ENCODE peak calls at places on chromosomes 3 and 15, in eight cellular contexts. Y is IMR-90, O is esophagus muscularis mucosa, T is uterus, F is psoas muscle, C is hepatocyte, K is Peyer's patch, X is Caco-2. R is an unnamed sample. For H3K36me3, the result is how much of the 10 kb centered on the place peaks cover.

GRCh38 chr3:195467641-195468390 is 25.0 kb upstream of the ACAP2 start:
- DNase-seq in Y (peak), O (no peak), T (no peak), F (no peak), C (no peak), K (no peak), X (no peak), R (no peak)

GRCh38 chr3:39144095-39144747 is 9.2 kb downstream of the CSRNP1 start:
- DNase-seq in Y (no peak), O (no peak), T (no peak), F (no peak), C (peak), K (no peak), X (no peak), R (no peak)

GRCh38 chr3:120498947-120499346 is 48.2 kb upstream of the FSTL1 start:
- DNase-seq in Y (peak), O (peak), T (peak), F (no peak), C (peak), K (no peak), X (peak), R (no peak)

GRCh38 chr3:101009386-101009785 is 16.2 kb upstream of the ABI3BP start:
- DNase-seq in Y (peak), O (no peak), T (no peak), F (no peak), C (no peak), K (no peak), X (no peak), R (no peak)

GRCh38 chr3:134030382-134030753 is 643 bp upstream of the SLCO2A1 start:
- DNase-seq in Y (no peak), O (peak), T (no peak), F (no peak), C (peak), K (no peak), X (no peak), R (no peak)

GRCh38 chr15:57751177-57751800 is 44.8 kb downstream of the POLR2M start:
- DNase-seq in Y (peak), O (no peak), T (no peak), F (no peak), C (peak), K (no peak), X (no peak), R (no peak)

GRCh38 chr3:7285502-7285901 is 424.6 kb downstream of the GRM7 start:
- DNase-seq in Y (no peak), O (no peak), T (no peak), F (no peak), C (no peak), K (no peak), X (no peak), R (no peak)

GRCh38 chr3:65575376-65575840 is 463.3 kb downstream of the MAGI1 start:
- DNase-seq in Y (peak), O (no peak), T (no peak), F (no peak), C (no peak), K (no peak), X (no peak), R (no peak)

GRCh38 chr15:89412906-89413411 is 78.3 kb upstream of the POLG start:
- DNase-seq in Y (no peak), O (no peak), T (no peak), F (no peak), C (no peak), K (no peak), X (no peak), R (no peak)

GRCh38 chr3:49500408-49501257 is 30.6 kb downstream of the DAG1 start:
- DNase-seq in Y (peak), O (no peak), T (peak), F (peak), C (peak), K (no peak), X (peak), R (no peak)

GRCh38 chr3:123122525-123123315 is 55.9 kb downstream of the PDIA5 start:
- DNase-seq in Y (peak), O (no peak), T (no peak), F (no peak), C (no peak), K (no peak), X (no peak), R (no peak)

GRCh38 chr3:183254816-183255730 is 2.0 kb downstream of the B3GNT5 start:
- DNase-seq in Y (peak), O (no peak), T (no peak), F (no peak), C (peak), K (no peak), X (no peak), R (no peak)

DNA sequence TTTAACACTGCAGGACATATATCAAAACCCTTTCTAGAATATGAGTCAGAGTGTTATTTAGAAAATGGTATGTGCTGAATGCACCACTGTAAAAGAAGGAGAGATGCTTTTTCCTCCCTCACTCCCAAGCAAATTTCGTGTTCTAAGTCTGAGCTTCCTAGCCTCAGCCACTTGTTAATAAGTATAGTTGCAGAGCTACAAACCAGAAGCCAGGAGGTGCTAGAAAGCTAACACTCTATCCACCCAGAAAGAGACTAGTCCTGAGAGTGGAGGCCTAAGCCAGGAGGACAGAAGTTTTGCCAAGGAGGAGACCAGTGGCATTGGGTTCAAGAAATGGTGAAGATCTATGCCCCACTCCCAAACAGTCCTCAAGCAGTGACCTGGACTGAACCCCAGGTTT is 40.5 kb upstream of the GYG1 start:
- DNase-seq in Y (peak), O (no peak), T (no peak), F (no peak), C (no peak), K (no peak), X (no peak), R (no peak)
- TF ChIP-seq CTCF in Y (no peak), O (peak), T (no peak), F (no peak), C (peak), K (no peak), X (no peak), R (peak)

DNA sequence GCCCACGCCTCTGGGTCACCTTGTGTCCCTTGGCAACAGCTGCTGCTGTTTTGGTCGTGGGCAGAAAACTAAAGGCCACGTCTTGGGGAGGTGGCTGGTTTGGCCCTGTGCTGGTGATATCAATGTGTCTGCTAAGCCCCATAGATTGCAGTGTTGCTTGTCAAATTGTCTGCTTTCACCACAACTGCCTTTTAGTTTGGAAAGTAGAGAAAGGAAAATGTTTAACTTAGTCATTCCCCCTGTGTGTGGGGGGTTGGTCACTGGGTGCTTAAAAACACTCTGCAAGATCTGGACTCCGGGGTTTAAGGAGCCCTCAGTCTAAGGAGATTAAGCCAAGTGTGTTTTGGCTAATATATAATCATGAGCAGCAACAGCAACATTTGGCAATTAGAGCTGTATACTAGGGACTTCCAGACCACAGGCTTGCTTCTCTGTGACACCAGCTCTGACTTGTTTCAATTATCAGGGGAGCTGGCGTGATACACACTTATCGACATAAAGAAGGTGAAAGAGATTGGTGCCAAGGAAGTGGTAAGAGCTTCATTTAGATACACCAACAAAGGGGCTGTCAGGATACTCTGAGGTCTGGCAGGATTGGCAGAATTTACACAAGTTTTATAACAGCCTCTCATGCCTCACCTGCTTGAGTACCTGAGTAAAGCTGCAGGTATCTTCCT is 3.5 kb downstream of the SMAD3 start:
- DNase-seq in Y (peak), O (no peak), T (no peak), F (no peak), C (no peak), K (no peak), X (no peak), R (no peak)
- H3K4me3 ChIP-seq in Y (peak), O (peak), T (no peak), F (peak), C (no peak), K (peak), X (no peak), R (peak)

GRCh38 chr3:107082527-107082926 is 294.7 kb upstream of the CCDC54 start:
- DNase-seq in Y (peak), O (no peak), T (no peak), F (no peak), C (no peak), K (no peak), X (no peak), R (no peak)

DNA sequence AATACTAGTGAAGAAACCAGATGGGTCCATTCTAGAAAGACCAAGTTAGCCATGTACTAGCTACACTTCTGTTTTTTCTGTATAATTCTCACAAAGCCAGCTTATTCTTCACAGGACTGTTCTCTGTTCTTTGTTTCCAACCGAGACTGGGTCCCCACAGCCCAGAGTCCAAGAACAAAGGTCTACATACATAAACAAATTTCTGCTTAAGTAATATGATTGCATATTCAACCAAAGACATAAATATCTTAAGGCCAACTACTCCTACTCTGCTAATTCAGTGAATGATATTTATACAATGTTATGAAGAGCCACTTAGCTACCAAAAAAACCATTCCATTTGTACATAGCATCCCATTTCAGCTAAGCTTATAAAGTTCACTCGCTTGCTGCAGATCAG is 299.8 kb upstream of the CCDC54 start:
- DNase-seq in Y (no peak), O (no peak), T (no peak), F (no peak), C (no peak), K (no peak), X (no peak), R (no peak)
- H3K36me3 ChIP-seq in Y (under half), O (under half), T (under half), F (under half), C (under half), K (under half), X (under half), R (under half)

GRCh38 chr3:15465876-15466585 is 38.6 kb downstream of the EAF1 start:
- DNase-seq in Y (no peak), O (no peak), T (no peak), F (no peak), C (no peak), K (no peak), X (no peak), R (no peak)
- TF ChIP-seq CTCF in Y (no peak), O (no peak), T (no peak), F (no peak), C (no peak), K (no peak), X (no peak), R (no peak)

DNA sequence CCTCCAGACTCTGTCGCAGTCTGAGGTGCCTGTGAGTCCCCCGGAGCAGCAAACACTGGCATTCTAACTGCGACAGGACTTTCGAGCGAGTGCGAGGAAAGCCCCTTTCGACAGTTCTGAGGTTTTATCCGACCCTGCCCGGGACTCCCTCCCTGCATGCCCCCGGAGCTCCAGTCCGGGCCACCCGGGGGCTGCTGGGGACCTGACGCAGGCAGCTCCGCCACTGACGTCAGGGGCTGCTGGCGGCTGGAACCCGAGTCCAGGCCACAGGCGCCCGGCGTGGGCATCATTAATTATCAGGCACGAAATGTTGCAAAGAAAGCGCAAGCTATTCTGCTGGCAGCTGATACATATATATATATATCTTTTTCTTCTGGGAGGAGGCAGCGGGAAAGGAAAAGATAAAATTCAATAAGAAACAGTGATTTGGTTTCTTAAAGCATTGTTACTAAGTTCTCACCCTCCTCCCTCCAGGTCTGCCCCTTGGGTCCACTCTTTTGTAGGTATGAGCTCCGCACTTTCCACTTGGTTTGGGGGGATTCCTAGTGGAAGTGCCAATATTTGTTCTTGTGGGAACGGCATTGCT is 15.3 kb downstream of the ZIC1 start:
- DNase-seq in Y (no peak), O (no peak), T (no peak), F (no peak), C (no peak), K (no peak), X (no peak), R (no peak)
- H3K4me3 ChIP-seq in Y (no peak), O (no peak), T (no peak), F (no peak), C (no peak), K (no peak), X (no peak), R (no peak)

DNA sequence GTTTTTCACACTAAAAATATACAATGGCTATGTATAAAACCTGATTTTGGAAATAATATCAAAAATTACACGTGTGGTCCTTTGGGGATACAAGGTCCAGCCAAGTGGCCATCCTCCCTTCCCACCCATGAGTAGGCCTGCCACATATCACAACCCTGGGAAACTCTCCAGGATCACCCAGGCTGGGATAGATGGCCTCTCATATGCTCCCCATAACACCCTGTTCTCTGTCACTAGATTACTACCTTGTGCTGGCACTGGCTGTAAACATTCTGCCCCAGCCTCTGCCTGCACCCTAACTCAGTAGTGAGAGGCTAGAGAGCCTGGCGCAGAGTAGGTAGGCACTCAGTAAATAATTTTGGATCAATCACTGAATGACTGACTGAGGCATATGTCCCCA is 52.1 kb downstream of the CLDN18 start:
- DNase-seq in Y (no peak), O (no peak), T (no peak), F (no peak), C (no peak), K (no peak), X (no peak), R (no peak)
- H3K36me3 ChIP-seq in Y (under half), O (under half), T (under half), F (under half), C (under half), K (under half), X (under half), R (under half)

DNA sequence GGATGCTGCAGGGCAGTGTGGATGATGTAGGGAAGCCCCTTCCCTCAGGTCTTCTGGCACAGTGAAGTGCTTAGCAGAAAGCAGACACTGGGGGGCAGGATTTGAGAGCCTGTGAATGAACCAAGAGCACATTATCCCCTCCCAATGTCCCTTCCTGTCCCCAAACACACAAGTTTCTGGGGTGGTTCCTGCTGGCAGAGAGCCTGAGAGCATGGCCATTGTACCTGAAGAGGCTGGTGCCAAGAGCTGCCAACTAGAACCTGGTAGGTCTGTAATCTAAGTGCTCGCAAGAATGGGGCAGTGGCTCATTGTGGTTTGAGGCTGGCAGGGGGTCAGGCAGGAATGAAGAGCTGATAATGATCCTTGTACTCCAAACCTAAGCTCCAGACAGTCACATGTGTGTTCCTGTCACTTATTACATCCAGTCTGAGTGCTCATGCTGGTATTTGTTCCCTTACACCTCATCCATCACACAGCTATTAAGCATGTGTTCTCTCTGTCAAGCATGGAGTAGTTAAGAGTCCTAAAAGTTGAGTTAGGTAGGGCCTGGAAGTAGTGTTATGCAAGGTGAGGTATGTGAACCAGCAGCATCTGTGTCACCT is 6.7 kb upstream of the CCR1 start:
- DNase-seq in Y (no peak), O (peak), T (no peak), F (no peak), C (peak), K (no peak), X (no peak), R (no peak)
- TF ChIP-seq CTCF in Y (no peak), O (no peak), T (no peak), F (no peak), C (peak), K (no peak), X (no peak), R (peak)